ENCODE peak calls at places on chromosomes 4 and X, in five cellular contexts. One of them, this sample, is unnamed.

GRCh38 chr4:159464302-159464701 is 361.4 kb downstream of the RAPGEF2 start:
- DNase-seq in stomach: no peak
- DNase-seq in HCT116: no peak
- DNase-seq in A549: no peak
- DNase-seq in heart left ventricle: no peak
- DNase-seq in this sample: no peak

GRCh38 chr4:127313767-127314166 is 319.0 kb upstream of the INTU start:
- DNase-seq in A549: no peak
- DNase-seq in HCT116: no peak
- DNase-seq in heart left ventricle: no peak
- DNase-seq in stomach: no peak
- DNase-seq in this sample: no peak

GRCh38 chrX:21711126-21711847 is 46.6 kb downstream of the SMPX start:
- DNase-seq in heart left ventricle: peak
- DNase-seq in A549: no peak
- DNase-seq in stomach: no peak
- DNase-seq in HCT116: no peak
- DNase-seq in this sample: no peak

GRCh38 chr4:36128689-36129088 is 115.6 kb downstream of the ARAP2 start:
- DNase-seq in stomach: no peak
- DNase-seq in A549: no peak
- DNase-seq in heart left ventricle: no peak
- DNase-seq in HCT116: no peak
- DNase-seq in this sample: no peak

GRCh38 chr4:69032847-69033638 is 63.2 kb upstream of the UGT2B7 start:
- DNase-seq in A549: peak
- DNase-seq in stomach: no peak
- DNase-seq in HCT116: no peak
- DNase-seq in heart left ventricle: no peak
- DNase-seq in this sample: no peak

GRCh38 chr4:175371091-175371490 is 441.0 kb downstream of the GPM6A start:
- DNase-seq in heart left ventricle: no peak
- DNase-seq in stomach: no peak
- DNase-seq in HCT116: no peak
- DNase-seq in A549: no peak
- DNase-seq in this sample: no peak

GRCh38 chrX:17738002-17738713 is 865 bp downstream of the SCML1 start:
- DNase-seq in HCT116: no peak
- DNase-seq in A549: peak
- DNase-seq in heart left ventricle: peak
- DNase-seq in stomach: peak
- DNase-seq in this sample: peak

GRCh38 chr4:7956306-7957112 is 16.8 kb upstream of the AFAP1 start:
- DNase-seq in A549: peak
- DNase-seq in stomach: no peak
- DNase-seq in HCT116: no peak
- DNase-seq in heart left ventricle: peak
- DNase-seq in this sample: no peak

GRCh38 chr4:155582971-155583437 is 83.6 kb upstream of the GUCY1A1 start:
- DNase-seq in heart left ventricle: no peak
- DNase-seq in HCT116: no peak
- DNase-seq in A549: no peak
- DNase-seq in stomach: no peak
- DNase-seq in this sample: no peak

GRCh38 chrX:119410027-119410819 is 11.1 kb downstream of the SLC25A43 start:
- DNase-seq in heart left ventricle: no peak
- DNase-seq in A549: peak
- DNase-seq in HCT116: peak
- DNase-seq in stomach: peak
- DNase-seq in this sample: no peak

GRCh38 chrX:80807606-80808159 is 2.0 kb downstream of the BRWD3 start:
- DNase-seq in stomach: no peak
- DNase-seq in HCT116: no peak
- DNase-seq in heart left ventricle: no peak
- DNase-seq in A549: peak
- DNase-seq in this sample: no peak

GRCh38 chr4:155701827-155702226 is 35.2 kb downstream of the GUCY1A1 start:
- DNase-seq in stomach: no peak
- DNase-seq in A549: no peak
- DNase-seq in HCT116: no peak
- DNase-seq in heart left ventricle: no peak
- DNase-seq in this sample: no peak

GRCh38 chrX:38052096-38052495 is 45.7 kb downstream of the SYTL5 start:
- DNase-seq in heart left ventricle: no peak
- DNase-seq in HCT116: peak
- DNase-seq in stomach: no peak
- DNase-seq in A549: peak
- DNase-seq in this sample: no peak

GRCh38 chrX:154327026-154327820 is 31.6 kb downstream of the TKTL1 start:
- DNase-seq in HCT116: no peak
- DNase-seq in stomach: no peak
- DNase-seq in heart left ventricle: peak
- DNase-seq in A549: no peak
- DNase-seq in this sample: peak

GRCh38 chr4:81627617-81628016 is 155.9 kb upstream of the RASGEF1B start:
- DNase-seq in heart left ventricle: no peak
- DNase-seq in stomach: no peak
- DNase-seq in HCT116: no peak
- DNase-seq in A549: no peak
- DNase-seq in this sample: no peak

GRCh38 chrX:13110427-13111324 is 66.3 kb upstream of the FAM9C start:
- DNase-seq in heart left ventricle: peak
- DNase-seq in stomach: no peak
- DNase-seq in HCT116: peak
- DNase-seq in A549: peak
- DNase-seq in this sample: peak

GRCh38 chrX:3046253-3046909 is 5.1 kb downstream of the ARSF start:
- DNase-seq in HCT116: no peak
- DNase-seq in stomach: no peak
- DNase-seq in A549: no peak
- DNase-seq in heart left ventricle: no peak
- DNase-seq in this sample: no peak

GRCh38 chrX:154914052-154914451 is 27.9 kb downstream of the F8A1 start:
- DNase-seq in stomach: no peak
- DNase-seq in HCT116: no peak
- DNase-seq in heart left ventricle: no peak
- DNase-seq in A549: no peak
- DNase-seq in this sample: no peak

GRCh38 chr4:51843309-51844156 is 580 bp downstream of the DCUN1D4 start:
- DNase-seq in HCT116: no peak
- DNase-seq in A549: peak
- DNase-seq in stomach: peak
- DNase-seq in heart left ventricle: peak
- DNase-seq in this sample: peak

GRCh38 chrX:115400960-115401359 is 111.4 kb downstream of the LUZP4 start:
- DNase-seq in heart left ventricle: no peak
- DNase-seq in A549: peak
- DNase-seq in HCT116: no peak
- DNase-seq in stomach: no peak
- DNase-seq in this sample: no peak

GRCh38 chr4:100882661-100883060 is 364.8 kb upstream of the EMCN start:
- DNase-seq in stomach: no peak
- DNase-seq in A549: no peak
- DNase-seq in HCT116: no peak
- DNase-seq in heart left ventricle: no peak
- DNase-seq in this sample: no peak

GRCh38 chrX:37786666-37787337 is 6.9 kb downstream of the CYBB start:
- DNase-seq in HCT116: no peak
- DNase-seq in stomach: no peak
- DNase-seq in heart left ventricle: no peak
- DNase-seq in A549: no peak
- DNase-seq in this sample: no peak

GRCh38 chr4:38292529-38292928 is 332.3 kb downstream of the PTTG2 start:
- DNase-seq in A549: no peak
- DNase-seq in heart left ventricle: no peak
- DNase-seq in stomach: no peak
- DNase-seq in HCT116: no peak
- DNase-seq in this sample: no peak

GRCh38 chr4:19728773-19729172 is 522.9 kb upstream of the SLIT2 start:
- DNase-seq in heart left ventricle: no peak
- DNase-seq in A549: no peak
- DNase-seq in HCT116: no peak
- DNase-seq in stomach: no peak
- DNase-seq in this sample: no peak

GRCh38 chrX:40299028-40299479 is 201.3 kb upstream of the BCOR start:
- DNase-seq in stomach: no peak
- DNase-seq in heart left ventricle: no peak
- DNase-seq in A549: no peak
- DNase-seq in HCT116: no peak
- DNase-seq in this sample: no peak

GRCh38 chrX:103730746-103731508 is 20.2 kb downstream of the TMEM31 start:
- DNase-seq in heart left ventricle: peak
- DNase-seq in stomach: no peak
- DNase-seq in A549: no peak
- DNase-seq in HCT116: no peak
- DNase-seq in this sample: no peak

GRCh38 chr4:35818520-35818919 is 425.8 kb downstream of the ARAP2 start:
- DNase-seq in heart left ventricle: no peak
- DNase-seq in stomach: no peak
- DNase-seq in HCT116: no peak
- DNase-seq in A549: no peak
- DNase-seq in this sample: no peak

GRCh38 chr4:47486306-47486705 is 1.2 kb downstream of the ATP10D start:
- DNase-seq in A549: no peak
- DNase-seq in heart left ventricle: no peak
- DNase-seq in stomach: no peak
- DNase-seq in HCT116: no peak
- DNase-seq in this sample: no peak

GRCh38 chr4:156378053-156378665 is 424.5 kb upstream of the CTSO start:
- DNase-seq in stomach: no peak
- DNase-seq in A549: peak
- DNase-seq in HCT116: peak
- DNase-seq in heart left ventricle: no peak
- DNase-seq in this sample: no peak

DNA sequence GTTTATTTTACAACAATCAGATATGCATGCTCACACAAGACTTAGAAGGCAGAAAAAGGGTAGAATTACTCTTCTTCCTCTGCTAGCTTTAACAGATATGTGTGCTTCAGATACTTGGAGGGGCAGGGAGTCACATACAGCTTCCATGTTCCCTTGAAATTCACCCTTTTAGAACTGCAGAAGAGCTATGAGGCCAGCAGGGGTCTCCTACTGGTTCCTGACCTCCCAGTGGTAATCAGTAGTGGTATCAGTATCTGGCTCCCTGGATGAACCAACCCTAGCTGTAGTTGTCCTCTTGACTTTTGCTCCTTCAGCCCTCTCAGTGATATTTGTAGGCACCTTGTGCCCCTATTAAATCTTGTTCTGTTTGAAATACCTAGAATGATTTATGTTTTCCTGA is 81.5 kb downstream of the RCHY1 start:
- DNase-seq in stomach: no peak
- DNase-seq in A549: peak
- DNase-seq in heart left ventricle: no peak
- DNase-seq in HCT116: peak
- DNase-seq in this sample: no peak
- TF ChIP-seq CTCF in stomach: no peak
- TF ChIP-seq CTCF in A549: no peak
- TF ChIP-seq CTCF in heart left ventricle: peak
- TF ChIP-seq CTCF in HCT116: peak
- TF ChIP-seq CTCF in this sample: no peak

DNA sequence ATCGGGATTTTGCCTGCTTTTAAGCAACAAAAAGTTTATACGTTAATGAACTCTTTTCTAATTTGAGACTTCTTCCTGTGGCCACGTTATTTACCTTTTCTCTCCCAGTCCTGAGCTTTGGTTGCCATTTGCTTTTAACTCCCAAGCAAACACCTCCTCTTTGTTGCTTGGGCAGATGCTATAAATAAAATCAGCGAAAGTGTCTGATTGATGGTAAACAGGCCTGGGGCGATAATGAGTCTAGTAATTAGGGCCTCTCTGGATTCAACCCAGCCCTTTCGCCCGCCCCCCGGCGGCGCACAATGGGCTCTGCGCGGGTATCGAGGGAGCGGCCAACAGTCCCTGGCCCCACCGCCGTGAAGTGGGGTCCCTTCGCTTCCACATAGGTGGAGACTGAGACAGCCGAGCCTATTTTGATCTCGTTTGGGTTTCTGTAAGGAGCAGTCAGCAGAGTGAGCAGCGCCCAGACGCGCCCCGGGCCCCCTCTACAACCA is 791 bp downstream of the CLGN start:
- DNase-seq in A549: no peak
- DNase-seq in stomach: no peak
- DNase-seq in heart left ventricle: peak
- DNase-seq in HCT116: no peak
- DNase-seq in this sample: no peak
- H3K4me3 ChIP-seq in A549: peak
- H3K4me3 ChIP-seq in stomach: peak
- H3K4me3 ChIP-seq in heart left ventricle: peak
- H3K4me3 ChIP-seq in HCT116: peak
- H3K4me3 ChIP-seq in this sample: peak

DNA sequence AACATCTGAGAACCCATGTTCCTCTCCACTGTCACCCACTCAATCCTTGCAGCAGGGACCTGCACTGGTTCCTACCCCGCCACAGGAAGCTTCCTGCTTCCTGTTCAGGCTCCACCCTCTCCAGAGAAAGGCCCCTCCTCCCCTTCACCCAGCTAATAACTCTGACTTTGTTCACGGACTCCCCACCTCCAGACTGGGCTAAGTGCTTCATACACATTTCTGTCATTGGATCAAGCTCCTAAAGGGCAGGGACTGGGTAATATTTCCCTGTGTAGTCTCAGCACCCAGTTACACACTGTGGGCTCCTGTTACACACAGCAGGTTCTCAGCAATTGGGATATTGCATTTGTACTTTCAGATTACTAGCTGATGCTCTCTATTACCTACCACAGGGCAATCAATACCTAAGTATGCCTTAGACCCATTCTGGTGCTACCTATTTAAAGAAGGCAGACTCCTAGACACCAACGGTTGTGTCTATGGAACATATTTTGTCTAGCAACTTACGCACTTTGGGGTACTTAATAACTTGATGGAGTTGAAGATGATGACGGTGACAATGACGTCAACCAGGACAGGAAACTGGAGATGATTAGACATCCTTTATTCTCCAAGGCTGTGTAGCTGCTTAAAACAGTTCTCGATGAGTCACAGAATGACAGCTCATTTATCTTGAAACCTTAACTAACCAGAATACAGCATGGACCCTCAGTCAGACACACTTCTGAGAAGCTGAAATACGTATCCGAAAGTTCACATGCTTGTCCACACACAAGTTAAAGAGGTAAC is 58.1 kb downstream of the MAML3 start:
- DNase-seq in HCT116: peak
- DNase-seq in A549: peak
- DNase-seq in stomach: no peak
- DNase-seq in heart left ventricle: peak
- DNase-seq in this sample: peak
- TF ChIP-seq POLR2A in HCT116: no peak
- TF ChIP-seq POLR2A in A549: peak
- TF ChIP-seq POLR2A in stomach: no peak
- TF ChIP-seq POLR2A in heart left ventricle: peak
- TF ChIP-seq POLR2A in this sample: peak

DNA sequence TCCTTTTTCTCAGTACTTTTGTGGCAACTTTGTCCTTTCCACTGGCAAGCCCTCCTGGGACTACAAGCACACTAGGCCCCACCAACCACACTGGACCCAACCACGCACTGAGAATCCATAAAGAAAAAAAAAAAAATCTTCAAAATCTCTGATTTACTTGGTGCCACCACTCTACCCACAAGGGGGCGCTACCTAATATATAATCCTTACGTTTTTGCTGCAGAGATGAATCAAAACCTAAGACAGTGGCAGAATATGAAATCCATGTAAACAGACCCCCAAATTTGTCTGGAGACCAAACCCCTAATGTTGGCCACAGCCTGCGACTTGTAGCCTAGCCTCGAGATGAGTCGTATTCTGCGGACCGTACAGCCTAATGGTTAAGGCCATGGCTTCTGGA is 63.5 kb upstream of the ARHGAP36 start:
- DNase-seq in heart left ventricle: no peak
- DNase-seq in A549: peak
- DNase-seq in HCT116: no peak
- DNase-seq in stomach: no peak
- DNase-seq in this sample: no peak
- TF ChIP-seq CTCF in heart left ventricle: peak
- TF ChIP-seq CTCF in A549: peak
- TF ChIP-seq CTCF in HCT116: peak
- TF ChIP-seq CTCF in stomach: no peak
- TF ChIP-seq CTCF in this sample: no peak